ENCODE peak calls at places on chromosomes 5 and 9, in eight cellular contexts. P, D, Z, N, M, Y, L and A are unnamed samples.

GRCh38 chr5:107853031-107853430 is 182.3 kb upstream of the EFNA5 start:
- DNase-seq in N (no peak), L (no peak), D (no peak), M (no peak), P (no peak), Z (no peak), Y (no peak), A (no peak)

GRCh38 chr5:122499617-122500016 is 187.6 kb downstream of the SNCAIP start:
- DNase-seq in P (no peak), Z (no peak), N (no peak), L (no peak), D (no peak), Y (no peak), M (no peak), A (no peak)

GRCh38 chr9:89442981-89443817 is 54.7 kb downstream of the SEMA4D start:
- DNase-seq in L (no peak), Y (no peak), Z (no peak), M (peak), D (no peak), N (no peak), P (no peak), A (no peak)

GRCh38 chr5:17248999-17249634 is 31.7 kb downstream of the BASP1 start:
- DNase-seq in Y (no peak), P (peak), L (peak), D (no peak), N (no peak), M (no peak), Z (no peak), A (no peak)

GRCh38 chr5:34991486-34992238 is 56.1 kb downstream of the AGXT2 start:
- DNase-seq in Z (no peak), M (no peak), P (no peak), L (no peak), D (no peak), N (no peak), Y (no peak), A (no peak)

GRCh38 chr5:7638456-7638855 is 212.5 kb downstream of the CFAP90 start:
- DNase-seq in L (no peak), M (no peak), N (no peak), P (no peak), D (no peak), Z (no peak), Y (no peak), A (no peak)

GRCh38 chr5:107367919-107368318 is 302.8 kb downstream of the EFNA5 start:
- DNase-seq in L (no peak), N (no peak), Y (no peak), Z (no peak), P (no peak), M (no peak), D (no peak), A (no peak)

GRCh38 chr9:34589656-34590375 is at the start of gene CNTFR:
- DNase-seq in Z (no peak), L (no peak), D (no peak), N (no peak), M (no peak), P (no peak), Y (no peak), A (no peak)

GRCh38 chr5:65209341-65209740 is 272.4 kb downstream of the ADAMTS6 start:
- DNase-seq in Y (no peak), Z (no peak), P (peak), L (no peak), M (no peak), N (no peak), D (no peak), A (no peak)

GRCh38 chr5:79831381-79831780 is 141.7 kb downstream of the CMYA5 start:
- DNase-seq in M (no peak), N (no peak), P (no peak), Y (no peak), L (no peak), Z (no peak), D (no peak), A (no peak)

GRCh38 chr5:130135506-130135905 is 231.2 kb downstream of the CHSY3 start:
- DNase-seq in P (peak), Z (no peak), D (no peak), Y (no peak), L (no peak), N (no peak), M (no peak), A (no peak)

GRCh38 chr9:4890242-4890641 is 94.8 kb upstream of the JAK2 start:
- DNase-seq in D (no peak), Z (no peak), M (no peak), Y (no peak), L (no peak), N (no peak), P (no peak), A (no peak)

GRCh38 chr9:130500340-130500771 is 55.6 kb downstream of the ASS1 start:
- DNase-seq in P (no peak), D (no peak), Y (no peak), L (no peak), Z (no peak), N (no peak), M (no peak), A (no peak)

GRCh38 chr5:176611435-176611834 is 1.5 kb upstream of the GPRIN1 start:
- DNase-seq in L (peak), D (peak), M (peak), Y (no peak), P (peak), N (peak), Z (peak), A (no peak)

GRCh38 chr9:95854386-95855015 is 21.0 kb upstream of the ERCC6L2 start:
- DNase-seq in Z (no peak), N (no peak), M (no peak), P (no peak), L (no peak), D (no peak), Y (no peak), A (no peak)

GRCh38 chr5:177508837-177509236 is 789 bp downstream of the DOK3 start:
- DNase-seq in D (no peak), P (no peak), Y (no peak), L (no peak), N (peak), M (peak), Z (no peak), A (peak)

GRCh38 chr5:57824047-57824446 is 341.4 kb upstream of the ACTBL2 start:
- DNase-seq in L (peak), Y (no peak), N (no peak), D (no peak), Z (no peak), P (no peak), M (no peak), A (no peak)